ENCODE peak calls at places on chromosomes 3 and 15, in four cellular contexts. One of them, this sample, is unnamed.

GRCh38 chr15:52857937-52858336 is 67.8 kb upstream of the ONECUT1 start:
- DNase-seq in GM03348: no peak
- DNase-seq in stimulated activated CD4-positive, alpha-beta T cell treated with anti-CD3 and anti-CD28 coated beads, Interleukin-15, amount 100 ng/mL, for 1 hour: no peak
- DNase-seq in left cardiac atrium: no peak
- DNase-seq in this sample: no peak

GRCh38 chr3:98778852-98779379 is 15.8 kb downstream of the ST3GAL6 start:
- DNase-seq in GM03348: peak
- DNase-seq in stimulated activated CD4-positive, alpha-beta T cell treated with anti-CD3 and anti-CD28 coated beads, Interleukin-15, amount 100 ng/mL, for 1 hour: no peak
- DNase-seq in left cardiac atrium: no peak
- DNase-seq in this sample: no peak

GRCh38 chr15:71011503-71012155 is 103.6 kb upstream of the THSD4 start:
- DNase-seq in GM03348: peak
- DNase-seq in stimulated activated CD4-positive, alpha-beta T cell treated with anti-CD3 and anti-CD28 coated beads, Interleukin-15, amount 100 ng/mL, for 1 hour: no peak
- DNase-seq in left cardiac atrium: no peak
- DNase-seq in this sample: no peak

GRCh38 chr15:73647259-73648026 is 14.3 kb upstream of the NPTN start:
- DNase-seq in GM03348: no peak
- DNase-seq in stimulated activated CD4-positive, alpha-beta T cell treated with anti-CD3 and anti-CD28 coated beads, Interleukin-15, amount 100 ng/mL, for 1 hour: no peak
- DNase-seq in left cardiac atrium: no peak
- DNase-seq in this sample: no peak

GRCh38 chr3:76582632-76583378 is 457.1 kb upstream of the ROBO2 start:
- DNase-seq in GM03348: no peak
- DNase-seq in stimulated activated CD4-positive, alpha-beta T cell treated with anti-CD3 and anti-CD28 coated beads, Interleukin-15, amount 100 ng/mL, for 1 hour: no peak
- DNase-seq in left cardiac atrium: no peak
- DNase-seq in this sample: no peak

GRCh38 chr3:178519701-178520100 is 16.5 kb upstream of the KCNMB2 start:
- DNase-seq in GM03348: no peak
- DNase-seq in stimulated activated CD4-positive, alpha-beta T cell treated with anti-CD3 and anti-CD28 coated beads, Interleukin-15, amount 100 ng/mL, for 1 hour: no peak
- DNase-seq in left cardiac atrium: no peak
- DNase-seq in this sample: no peak

GRCh38 chr3:126085841-126086240 is 1.9 kb upstream of the SLC41A3 start:
- DNase-seq in GM03348: no peak
- DNase-seq in stimulated activated CD4-positive, alpha-beta T cell treated with anti-CD3 and anti-CD28 coated beads, Interleukin-15, amount 100 ng/mL, for 1 hour: no peak
- DNase-seq in left cardiac atrium: no peak
- DNase-seq in this sample: no peak

GRCh38 chr3:82637574-82637973 is 876.1 kb upstream of the GBE1 start:
- DNase-seq in GM03348: no peak
- DNase-seq in stimulated activated CD4-positive, alpha-beta T cell treated with anti-CD3 and anti-CD28 coated beads, Interleukin-15, amount 100 ng/mL, for 1 hour: no peak
- DNase-seq in left cardiac atrium: no peak
- DNase-seq in this sample: no peak

GRCh38 chr15:28873585-28874139 is 12.1 kb upstream of the APBA2 start:
- DNase-seq in GM03348: no peak
- DNase-seq in stimulated activated CD4-positive, alpha-beta T cell treated with anti-CD3 and anti-CD28 coated beads, Interleukin-15, amount 100 ng/mL, for 1 hour: no peak
- DNase-seq in left cardiac atrium: no peak
- DNase-seq in this sample: no peak

GRCh38 chr3:21013566-21013965 is 737.4 kb downstream of the ZNF385D start:
- DNase-seq in GM03348: no peak
- DNase-seq in stimulated activated CD4-positive, alpha-beta T cell treated with anti-CD3 and anti-CD28 coated beads, Interleukin-15, amount 100 ng/mL, for 1 hour: no peak
- DNase-seq in left cardiac atrium: no peak
- DNase-seq in this sample: no peak

GRCh38 chr3:17639257-17639656 is 103.2 kb downstream of the TBC1D5 start:
- DNase-seq in GM03348: peak
- DNase-seq in stimulated activated CD4-positive, alpha-beta T cell treated with anti-CD3 and anti-CD28 coated beads, Interleukin-15, amount 100 ng/mL, for 1 hour: no peak
- DNase-seq in left cardiac atrium: no peak
- DNase-seq in this sample: no peak

GRCh38 chr3:141618511-141618910 is 119.6 kb upstream of the RNF7 start:
- DNase-seq in GM03348: no peak
- DNase-seq in stimulated activated CD4-positive, alpha-beta T cell treated with anti-CD3 and anti-CD28 coated beads, Interleukin-15, amount 100 ng/mL, for 1 hour: no peak
- DNase-seq in left cardiac atrium: no peak
- DNase-seq in this sample: no peak

GRCh38 chr3:106827515-106828213 is 549.6 kb upstream of the CCDC54 start:
- DNase-seq in GM03348: no peak
- DNase-seq in stimulated activated CD4-positive, alpha-beta T cell treated with anti-CD3 and anti-CD28 coated beads, Interleukin-15, amount 100 ng/mL, for 1 hour: no peak
- DNase-seq in left cardiac atrium: no peak
- DNase-seq in this sample: no peak

GRCh38 chr3:78140866-78141658 is 1101.2 kb downstream of the ROBO2 start:
- DNase-seq in GM03348: no peak
- DNase-seq in stimulated activated CD4-positive, alpha-beta T cell treated with anti-CD3 and anti-CD28 coated beads, Interleukin-15, amount 100 ng/mL, for 1 hour: no peak
- DNase-seq in left cardiac atrium: no peak
- DNase-seq in this sample: no peak

GRCh38 chr3:70973558-70973957 is 610.0 kb downstream of the FOXP1 start:
- DNase-seq in GM03348: peak
- DNase-seq in stimulated activated CD4-positive, alpha-beta T cell treated with anti-CD3 and anti-CD28 coated beads, Interleukin-15, amount 100 ng/mL, for 1 hour: no peak
- DNase-seq in left cardiac atrium: no peak
- DNase-seq in this sample: no peak

GRCh38 chr15:50219820-50220219 is 37.8 kb downstream of the SLC27A2 start:
- DNase-seq in GM03348: no peak
- DNase-seq in stimulated activated CD4-positive, alpha-beta T cell treated with anti-CD3 and anti-CD28 coated beads, Interleukin-15, amount 100 ng/mL, for 1 hour: no peak
- DNase-seq in left cardiac atrium: no peak
- DNase-seq in this sample: no peak

GRCh38 chr3:130834476-130834875 is 59.4 kb upstream of the ATP2C1 start:
- DNase-seq in GM03348: peak
- DNase-seq in stimulated activated CD4-positive, alpha-beta T cell treated with anti-CD3 and anti-CD28 coated beads, Interleukin-15, amount 100 ng/mL, for 1 hour: no peak
- DNase-seq in left cardiac atrium: no peak
- DNase-seq in this sample: no peak

GRCh38 chr3:15924914-15925313 is 127.1 kb upstream of the ANKRD28 start:
- DNase-seq in GM03348: no peak
- DNase-seq in stimulated activated CD4-positive, alpha-beta T cell treated with anti-CD3 and anti-CD28 coated beads, Interleukin-15, amount 100 ng/mL, for 1 hour: no peak
- DNase-seq in left cardiac atrium: no peak
- DNase-seq in this sample: no peak

GRCh38 chr3:45541326-45542321 is 52.9 kb upstream of the LIMD1 start:
- DNase-seq in GM03348: no peak
- DNase-seq in stimulated activated CD4-positive, alpha-beta T cell treated with anti-CD3 and anti-CD28 coated beads, Interleukin-15, amount 100 ng/mL, for 1 hour: no peak
- DNase-seq in left cardiac atrium: no peak
- DNase-seq in this sample: no peak

GRCh38 chr15:25378501-25378901 is 60.3 kb downstream of the UBE3A start:
- DNase-seq in GM03348: peak
- DNase-seq in stimulated activated CD4-positive, alpha-beta T cell treated with anti-CD3 and anti-CD28 coated beads, Interleukin-15, amount 100 ng/mL, for 1 hour: no peak
- DNase-seq in left cardiac atrium: no peak
- DNase-seq in this sample: no peak

GRCh38 chr3:40417845-40418543 is 31.0 kb downstream of the ENTPD3 start:
- DNase-seq in GM03348: no peak
- DNase-seq in stimulated activated CD4-positive, alpha-beta T cell treated with anti-CD3 and anti-CD28 coated beads, Interleukin-15, amount 100 ng/mL, for 1 hour: no peak
- DNase-seq in left cardiac atrium: no peak
- DNase-seq in this sample: no peak

GRCh38 chr3:192747746-192748145 is 20.4 kb upstream of the FGF12 start:
- DNase-seq in GM03348: no peak
- DNase-seq in stimulated activated CD4-positive, alpha-beta T cell treated with anti-CD3 and anti-CD28 coated beads, Interleukin-15, amount 100 ng/mL, for 1 hour: no peak
- DNase-seq in left cardiac atrium: no peak
- DNase-seq in this sample: no peak

GRCh38 chr3:18527691-18528090 is 102.6 kb upstream of the SATB1 start:
- DNase-seq in GM03348: no peak
- DNase-seq in stimulated activated CD4-positive, alpha-beta T cell treated with anti-CD3 and anti-CD28 coated beads, Interleukin-15, amount 100 ng/mL, for 1 hour: no peak
- DNase-seq in left cardiac atrium: no peak
- DNase-seq in this sample: no peak

GRCh38 chr3:127158614-127159221 is 34.2 kb upstream of the PRR23E start:
- DNase-seq in GM03348: peak
- DNase-seq in stimulated activated CD4-positive, alpha-beta T cell treated with anti-CD3 and anti-CD28 coated beads, Interleukin-15, amount 100 ng/mL, for 1 hour: no peak
- DNase-seq in left cardiac atrium: no peak
- DNase-seq in this sample: no peak

GRCh38 chr15:63507878-63508818 is 3.8 kb downstream of the USP3 start:
- DNase-seq in GM03348: no peak
- DNase-seq in stimulated activated CD4-positive, alpha-beta T cell treated with anti-CD3 and anti-CD28 coated beads, Interleukin-15, amount 100 ng/mL, for 1 hour: no peak
- DNase-seq in left cardiac atrium: no peak
- DNase-seq in this sample: no peak

GRCh38 chr15:51377038-51377761 is 35.7 kb downstream of the GLDN start:
- DNase-seq in GM03348: peak
- DNase-seq in stimulated activated CD4-positive, alpha-beta T cell treated with anti-CD3 and anti-CD28 coated beads, Interleukin-15, amount 100 ng/mL, for 1 hour: no peak
- DNase-seq in left cardiac atrium: no peak
- DNase-seq in this sample: no peak

GRCh38 chr15:101543926-101544490 is 54.5 kb upstream of the PCSK6 start:
- DNase-seq in GM03348: no peak
- DNase-seq in stimulated activated CD4-positive, alpha-beta T cell treated with anti-CD3 and anti-CD28 coated beads, Interleukin-15, amount 100 ng/mL, for 1 hour: no peak
- DNase-seq in left cardiac atrium: no peak
- DNase-seq in this sample: no peak

GRCh38 chr3:69032137-69032536 is 18.7 kb upstream of the EOGT start:
- DNase-seq in GM03348: peak
- DNase-seq in stimulated activated CD4-positive, alpha-beta T cell treated with anti-CD3 and anti-CD28 coated beads, Interleukin-15, amount 100 ng/mL, for 1 hour: no peak
- DNase-seq in left cardiac atrium: no peak
- DNase-seq in this sample: no peak

GRCh38 chr3:51982838-51983577 is at the start of gene ACY1:
- DNase-seq in GM03348: peak
- DNase-seq in stimulated activated CD4-positive, alpha-beta T cell treated with anti-CD3 and anti-CD28 coated beads, Interleukin-15, amount 100 ng/mL, for 1 hour: peak
- DNase-seq in left cardiac atrium: peak
- DNase-seq in this sample: peak

GRCh38 chr15:90364251-90364650 is 12.2 kb downstream of the ZNF774 start:
- DNase-seq in GM03348: peak
- DNase-seq in stimulated activated CD4-positive, alpha-beta T cell treated with anti-CD3 and anti-CD28 coated beads, Interleukin-15, amount 100 ng/mL, for 1 hour: no peak
- DNase-seq in left cardiac atrium: no peak
- DNase-seq in this sample: no peak